ENCODE peak calls at places on chromosomes 5 and 9, in eight cellular contexts. One of them, this sample, is unnamed.

GRCh38 chr5:158895573-158895972 is 204.1 kb downstream of the EBF1 start:
- DNase-seq in PC-9: no peak
- DNase-seq in psoas muscle: no peak
- DNase-seq in kidney epithelial cell: no peak
- DNase-seq in body of pancreas: no peak
- DNase-seq in fibroblast of lung: no peak
- DNase-seq in Calu3: no peak
- DNase-seq in choroid plexus epithelial cell: peak
- DNase-seq in this sample: no peak

GRCh38 chr5:139103762-139104161 is 94.4 kb downstream of the SIL1 start:
- DNase-seq in kidney epithelial cell: no peak
- DNase-seq in Calu3: no peak
- DNase-seq in PC-9: no peak
- DNase-seq in fibroblast of lung: no peak
- DNase-seq in choroid plexus epithelial cell: no peak
- DNase-seq in psoas muscle: no peak
- DNase-seq in body of pancreas: no peak
- DNase-seq in this sample: no peak

GRCh38 chr9:36855443-36856315 is 178.4 kb downstream of the PAX5 start:
- DNase-seq in kidney epithelial cell: no peak
- DNase-seq in PC-9: peak
- DNase-seq in body of pancreas: peak
- DNase-seq in choroid plexus epithelial cell: peak
- DNase-seq in Calu3: peak
- DNase-seq in fibroblast of lung: no peak
- DNase-seq in psoas muscle: no peak
- DNase-seq in this sample: peak

GRCh38 chr5:36948041-36948440 is 71.5 kb downstream of the NIPBL start:
- DNase-seq in fibroblast of lung: peak
- DNase-seq in body of pancreas: no peak
- DNase-seq in choroid plexus epithelial cell: peak
- DNase-seq in kidney epithelial cell: peak
- DNase-seq in psoas muscle: no peak
- DNase-seq in Calu3: no peak
- DNase-seq in PC-9: no peak
- DNase-seq in this sample: no peak

GRCh38 chr5:54603372-54603771 is 85.8 kb downstream of the SNX18 start:
- DNase-seq in fibroblast of lung: no peak
- DNase-seq in psoas muscle: no peak
- DNase-seq in PC-9: no peak
- DNase-seq in body of pancreas: no peak
- DNase-seq in kidney epithelial cell: no peak
- DNase-seq in choroid plexus epithelial cell: peak
- DNase-seq in Calu3: no peak
- DNase-seq in this sample: no peak

GRCh38 chr5:472076-472655 is 29.2 kb downstream of the EXOC3 start:
- DNase-seq in psoas muscle: peak
- DNase-seq in Calu3: no peak
- DNase-seq in kidney epithelial cell: no peak
- DNase-seq in fibroblast of lung: peak
- DNase-seq in choroid plexus epithelial cell: peak
- DNase-seq in PC-9: peak
- DNase-seq in body of pancreas: peak
- DNase-seq in this sample: peak

GRCh38 chr5:139148986-139149385 is 49.2 kb downstream of the SIL1 start:
- DNase-seq in kidney epithelial cell: no peak
- DNase-seq in Calu3: no peak
- DNase-seq in choroid plexus epithelial cell: no peak
- DNase-seq in PC-9: no peak
- DNase-seq in fibroblast of lung: no peak
- DNase-seq in psoas muscle: no peak
- DNase-seq in body of pancreas: no peak
- DNase-seq in this sample: peak

GRCh38 chr9:87437966-87438365 is 59.7 kb upstream of the DAPK1 start:
- DNase-seq in body of pancreas: no peak
- DNase-seq in Calu3: no peak
- DNase-seq in fibroblast of lung: no peak
- DNase-seq in psoas muscle: no peak
- DNase-seq in PC-9: no peak
- DNase-seq in choroid plexus epithelial cell: no peak
- DNase-seq in kidney epithelial cell: no peak
- DNase-seq in this sample: no peak

GRCh38 chr5:131957721-131958483 is 12.4 kb upstream of the MEIKIN start:
- DNase-seq in psoas muscle: no peak
- DNase-seq in fibroblast of lung: no peak
- DNase-seq in Calu3: no peak
- DNase-seq in choroid plexus epithelial cell: no peak
- DNase-seq in PC-9: no peak
- DNase-seq in body of pancreas: no peak
- DNase-seq in kidney epithelial cell: no peak
- DNase-seq in this sample: no peak

GRCh38 chr5:136018814-136019777 is 9.7 kb upstream of the TGFBI start:
- DNase-seq in body of pancreas: no peak
- DNase-seq in Calu3: no peak
- DNase-seq in psoas muscle: peak
- DNase-seq in fibroblast of lung: peak
- DNase-seq in kidney epithelial cell: no peak
- DNase-seq in choroid plexus epithelial cell: peak
- DNase-seq in PC-9: no peak
- DNase-seq in this sample: peak

GRCh38 chr9:33913541-33913940 is 96.6 kb downstream of the UBE2R2 start:
- DNase-seq in Calu3: no peak
- DNase-seq in choroid plexus epithelial cell: no peak
- DNase-seq in PC-9: no peak
- DNase-seq in psoas muscle: no peak
- DNase-seq in fibroblast of lung: no peak
- DNase-seq in body of pancreas: no peak
- DNase-seq in kidney epithelial cell: no peak
- DNase-seq in this sample: no peak

GRCh38 chr5:115423541-115423940 is 121.0 kb downstream of the FEM1C start:
- DNase-seq in body of pancreas: peak
- DNase-seq in kidney epithelial cell: no peak
- DNase-seq in PC-9: peak
- DNase-seq in Calu3: peak
- DNase-seq in choroid plexus epithelial cell: no peak
- DNase-seq in fibroblast of lung: no peak
- DNase-seq in psoas muscle: peak
- DNase-seq in this sample: peak

GRCh38 chr9:673264-673965 is 168.1 kb upstream of the DMRT1 start:
- DNase-seq in kidney epithelial cell: no peak
- DNase-seq in body of pancreas: no peak
- DNase-seq in choroid plexus epithelial cell: no peak
- DNase-seq in fibroblast of lung: no peak
- DNase-seq in psoas muscle: no peak
- DNase-seq in Calu3: no peak
- DNase-seq in PC-9: no peak
- DNase-seq in this sample: peak

GRCh38 chr5:59596586-59597348 is 296.8 kb downstream of the PDE4D start:
- DNase-seq in PC-9: no peak
- DNase-seq in choroid plexus epithelial cell: peak
- DNase-seq in kidney epithelial cell: no peak
- DNase-seq in psoas muscle: no peak
- DNase-seq in body of pancreas: no peak
- DNase-seq in Calu3: no peak
- DNase-seq in fibroblast of lung: peak
- DNase-seq in this sample: peak

GRCh38 chr9:100670719-100671118 is 92.8 kb downstream of the CAVIN4 start:
- DNase-seq in PC-9: no peak
- DNase-seq in fibroblast of lung: no peak
- DNase-seq in psoas muscle: no peak
- DNase-seq in Calu3: no peak
- DNase-seq in choroid plexus epithelial cell: no peak
- DNase-seq in body of pancreas: no peak
- DNase-seq in kidney epithelial cell: peak
- DNase-seq in this sample: no peak

GRCh38 chr5:108727154-108727638 is 20.5 kb upstream of the FER start:
- DNase-seq in psoas muscle: no peak
- DNase-seq in choroid plexus epithelial cell: peak
- DNase-seq in kidney epithelial cell: no peak
- DNase-seq in Calu3: peak
- DNase-seq in fibroblast of lung: no peak
- DNase-seq in body of pancreas: peak
- DNase-seq in PC-9: peak
- DNase-seq in this sample: peak

GRCh38 chr9:87342743-87343142 is 154.9 kb upstream of the DAPK1 start:
- DNase-seq in psoas muscle: peak
- DNase-seq in fibroblast of lung: no peak
- DNase-seq in body of pancreas: peak
- DNase-seq in PC-9: no peak
- DNase-seq in Calu3: no peak
- DNase-seq in kidney epithelial cell: no peak
- DNase-seq in choroid plexus epithelial cell: peak
- DNase-seq in this sample: peak

GRCh38 chr9:14992516-14992915 is 82.3 kb upstream of the FREM1 start:
- DNase-seq in PC-9: peak
- DNase-seq in body of pancreas: no peak
- DNase-seq in Calu3: no peak
- DNase-seq in choroid plexus epithelial cell: no peak
- DNase-seq in psoas muscle: no peak
- DNase-seq in kidney epithelial cell: no peak
- DNase-seq in fibroblast of lung: no peak
- DNase-seq in this sample: no peak

GRCh38 chr9:108869092-108869725 is 7.1 kb downstream of the ACTL7A start:
- DNase-seq in choroid plexus epithelial cell: peak
- DNase-seq in psoas muscle: no peak
- DNase-seq in fibroblast of lung: peak
- DNase-seq in kidney epithelial cell: peak
- DNase-seq in PC-9: peak
- DNase-seq in Calu3: peak
- DNase-seq in body of pancreas: no peak
- DNase-seq in this sample: peak

GRCh38 chr9:92414566-92414965 is 9.7 kb downstream of the OMD start:
- DNase-seq in body of pancreas: no peak
- DNase-seq in psoas muscle: no peak
- DNase-seq in choroid plexus epithelial cell: peak
- DNase-seq in PC-9: no peak
- DNase-seq in Calu3: no peak
- DNase-seq in kidney epithelial cell: no peak
- DNase-seq in fibroblast of lung: peak
- DNase-seq in this sample: no peak

GRCh38 chr5:134510970-134511795 is 14.3 kb upstream of the JADE2 start:
- DNase-seq in kidney epithelial cell: peak
- DNase-seq in choroid plexus epithelial cell: peak
- DNase-seq in fibroblast of lung: peak
- DNase-seq in Calu3: peak
- DNase-seq in body of pancreas: peak
- DNase-seq in PC-9: peak
- DNase-seq in psoas muscle: no peak
- DNase-seq in this sample: peak

GRCh38 chr9:95044731-95045508 is 272.6 kb downstream of the FANCC start:
- DNase-seq in choroid plexus epithelial cell: no peak
- DNase-seq in psoas muscle: peak
- DNase-seq in PC-9: no peak
- DNase-seq in Calu3: peak
- DNase-seq in kidney epithelial cell: no peak
- DNase-seq in body of pancreas: peak
- DNase-seq in fibroblast of lung: no peak
- DNase-seq in this sample: no peak
- TF ChIP-seq CTCF in choroid plexus epithelial cell: peak
- TF ChIP-seq CTCF in psoas muscle: peak
- TF ChIP-seq CTCF in PC-9: no peak
- TF ChIP-seq CTCF in Calu3: peak
- TF ChIP-seq CTCF in kidney epithelial cell: peak
- TF ChIP-seq CTCF in body of pancreas: peak
- TF ChIP-seq CTCF in fibroblast of lung: no peak
- TF ChIP-seq CTCF in this sample: no peak

GRCh38 chr5:157026789-157027424 is 32.0 kb downstream of the HAVCR1 start:
- DNase-seq in kidney epithelial cell: no peak
- DNase-seq in choroid plexus epithelial cell: no peak
- DNase-seq in fibroblast of lung: no peak
- DNase-seq in Calu3: peak
- DNase-seq in body of pancreas: peak
- DNase-seq in PC-9: peak
- DNase-seq in psoas muscle: no peak
- DNase-seq in this sample: peak
- TF ChIP-seq CTCF in kidney epithelial cell: peak
- TF ChIP-seq CTCF in choroid plexus epithelial cell: peak
- TF ChIP-seq CTCF in fibroblast of lung: no peak
- TF ChIP-seq CTCF in Calu3: peak
- TF ChIP-seq CTCF in body of pancreas: peak
- TF ChIP-seq CTCF in PC-9: peak
- TF ChIP-seq CTCF in psoas muscle: no peak
- TF ChIP-seq CTCF in this sample: peak

DNA sequence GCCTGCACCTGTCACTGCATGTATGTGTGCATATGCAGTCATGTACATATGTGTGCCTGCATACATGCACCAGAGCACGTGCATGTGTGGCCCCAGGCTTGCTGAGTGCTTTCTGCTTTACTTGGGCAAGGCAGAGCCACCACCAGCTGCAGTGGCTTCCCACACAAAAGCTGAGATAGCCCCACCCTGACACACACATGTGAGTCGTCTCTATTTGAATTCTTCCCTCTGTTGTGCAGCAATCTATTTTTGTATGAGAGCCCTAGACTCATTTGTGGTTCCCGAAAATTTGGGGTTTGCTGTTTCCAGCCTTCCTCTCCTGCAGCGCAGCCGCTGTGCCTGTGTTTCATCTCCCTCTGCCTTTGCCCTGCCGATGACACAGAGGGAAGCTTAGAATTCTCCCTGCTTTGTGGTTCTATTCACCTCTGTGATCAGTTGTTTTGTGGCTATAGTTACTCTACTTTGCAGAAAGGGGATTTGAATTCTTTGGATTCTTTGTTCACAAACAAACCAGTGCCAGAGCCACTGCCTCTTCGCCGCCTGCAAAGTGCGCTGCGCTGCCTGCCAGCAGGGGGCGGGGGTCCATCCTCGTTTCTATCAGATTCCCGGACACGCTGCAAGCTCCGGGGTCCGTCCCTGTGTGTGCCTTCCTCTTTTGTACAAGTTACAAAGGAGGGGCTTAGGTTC is 95.8 kb upstream of the DAP start:
- DNase-seq in PC-9: peak
- DNase-seq in Calu3: peak
- DNase-seq in choroid plexus epithelial cell: peak
- DNase-seq in body of pancreas: peak
- DNase-seq in kidney epithelial cell: peak
- DNase-seq in psoas muscle: peak
- DNase-seq in fibroblast of lung: peak
- DNase-seq in this sample: peak
- TF ChIP-seq CTCF in PC-9: peak
- TF ChIP-seq CTCF in Calu3: peak
- TF ChIP-seq CTCF in choroid plexus epithelial cell: peak
- TF ChIP-seq CTCF in body of pancreas: peak
- TF ChIP-seq CTCF in kidney epithelial cell: peak
- TF ChIP-seq CTCF in psoas muscle: peak
- TF ChIP-seq CTCF in fibroblast of lung: peak
- TF ChIP-seq CTCF in this sample: peak

DNA sequence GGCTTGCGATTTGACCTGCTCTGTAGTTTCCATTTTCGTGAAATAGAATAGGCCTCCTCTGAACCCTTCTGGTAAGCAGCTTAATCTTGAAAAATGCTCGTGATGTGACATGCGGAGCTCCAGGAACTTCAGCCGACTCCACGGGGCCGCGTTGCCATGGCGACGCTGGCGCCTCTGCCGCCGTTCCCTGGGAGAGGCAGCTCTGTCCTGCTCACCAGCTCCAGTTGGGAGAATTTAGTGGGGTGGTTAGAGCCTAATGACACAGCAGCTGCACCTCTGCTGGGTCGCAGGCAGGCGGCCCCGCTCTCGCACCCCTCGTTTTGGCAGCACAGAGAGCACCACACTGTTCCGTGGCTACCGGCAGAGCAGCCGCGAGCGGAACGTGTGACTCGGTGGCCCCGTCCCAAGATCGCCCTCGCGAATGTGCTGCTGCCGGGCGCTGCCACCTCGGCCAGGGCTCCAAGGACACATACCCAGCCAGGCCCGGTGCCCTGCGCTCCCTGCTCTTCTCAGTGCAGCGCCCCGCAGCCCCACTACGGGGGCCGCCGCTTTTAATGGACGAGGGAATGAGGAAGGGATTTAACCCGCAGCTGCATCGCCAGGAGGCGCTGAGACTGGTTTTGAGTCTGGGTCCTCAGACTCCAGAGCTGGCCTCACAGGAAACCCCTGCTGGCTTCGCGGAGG is 131.2 kb upstream of the LMX1B start:
- DNase-seq in psoas muscle: peak
- DNase-seq in choroid plexus epithelial cell: peak
- DNase-seq in body of pancreas: no peak
- DNase-seq in fibroblast of lung: peak
- DNase-seq in kidney epithelial cell: no peak
- DNase-seq in Calu3: no peak
- DNase-seq in PC-9: no peak
- DNase-seq in this sample: no peak
- TF ChIP-seq CTCF in psoas muscle: no peak
- TF ChIP-seq CTCF in choroid plexus epithelial cell: peak
- TF ChIP-seq CTCF in body of pancreas: no peak
- TF ChIP-seq CTCF in fibroblast of lung: no peak
- TF ChIP-seq CTCF in kidney epithelial cell: no peak
- TF ChIP-seq CTCF in Calu3: no peak
- TF ChIP-seq CTCF in PC-9: no peak
- TF ChIP-seq CTCF in this sample: no peak